ENCODE peak calls at places on chromosomes 7 and 10, in seven cellular contexts. E, G, J, P, B, W and V are unnamed samples.

GRCh38 chr10:132656283-132657126 is 118.9 kb downstream of the INPP5A start:
- DNase-seq in E (no peak), W (no peak), B (no peak), P (no peak), G (no peak), J (no peak), V (no peak)

GRCh38 chr7:68015565-68016532 is 1019.2 kb downstream of the TYW1 start:
- DNase-seq in G (no peak), P (no peak), E (no peak), B (no peak), J (no peak), W (no peak), V (no peak)

GRCh38 chr7:5237286-5237685 is 45.5 kb upstream of the SLC29A4 start:
- DNase-seq in P (peak; percentile 76), B (no peak), G (no peak), W (peak; percentile 76), J (peak; percentile 49), E (no peak), V (no peak)

GRCh38 chr10:93438796-93439253 is 43.3 kb downstream of the MYOF start:
- DNase-seq in W (peak; percentile 76), J (peak; percentile 56), B (no peak), P (peak; percentile 63), E (peak; percentile 54), G (peak; percentile 77), V (peak; percentile 75)

GRCh38 chr7:74003609-74004008 is 24.4 kb upstream of the ELN start:
- DNase-seq in G (no peak), W (no peak), J (no peak), E (no peak), P (no peak), B (no peak), V (no peak)

GRCh38 chr7:92794846-92795245 is 41.5 kb downstream of the CDK6 start:
- DNase-seq in E (no peak), J (no peak), B (peak; percentile 10), P (no peak), W (no peak), G (no peak), V (no peak)

GRCh38 chr7:199465-200249 is 7.3 kb downstream of the FAM20C start:
- DNase-seq in J (no peak), W (no peak), G (no peak), P (no peak), E (no peak), B (no peak), V (no peak)

GRCh38 chr10:54900584-54900983 is 99.6 kb upstream of the PCDH15 start:
- DNase-seq in P (no peak), J (no peak), W (no peak), G (no peak), B (no peak), E (no peak), V (no peak)

GRCh38 chr7:36014961-36015360 is 138.1 kb upstream of the EEPD1 start:
- DNase-seq in G (no peak), J (no peak), P (no peak), E (no peak), B (no peak), W (no peak), V (no peak)

GRCh38 chr7:31775511-31775910 is 88.5 kb downstream of the PPP1R17 start:
- DNase-seq in E (no peak), G (no peak), B (no peak), P (no peak), W (no peak), J (no peak), V (no peak)

GRCh38 chr10:34504534-34504933 is 310.6 kb downstream of the PARD3 start:
- DNase-seq in P (no peak), B (no peak), W (no peak), J (no peak), G (peak; percentile 26), E (peak; percentile 68), V (peak; percentile 54)

GRCh38 chr7:91630581-91631370 is 249.7 kb downstream of the MTERF1 start:
- DNase-seq in B (no peak), G (no peak), J (no peak), E (no peak), P (no peak), W (no peak), V (no peak)

GRCh38 chr7:27277628-27278027 is 35.0 kb downstream of the EVX1 start:
- DNase-seq in J (peak; percentile 66), W (no peak), E (peak; percentile 96), G (no peak), P (no peak), B (no peak), V (peak; percentile 18)

GRCh38 chr7:107592361-107593024 is 12.4 kb downstream of the BCAP29 start:
- DNase-seq in E (no peak), G (peak; percentile 23), W (no peak), J (no peak), P (no peak), B (no peak), V (no peak)

GRCh38 chr7:101567231-101567630 is 61.9 kb downstream of the MYL10 start:
- DNase-seq in W (no peak), B (no peak), E (no peak), G (no peak), J (peak; percentile 1), P (peak; percentile 38), V (no peak)

GRCh38 chr10:129887986-129888783 is 75.9 kb downstream of the EBF3 start:
- DNase-seq in J (no peak), E (no peak), P (peak; percentile 30), B (no peak), W (no peak), G (no peak), V (no peak)

GRCh38 chr10:47082055-47082784 is 171.0 kb downstream of the PTPN20 start:
- DNase-seq in B (no peak), J (no peak), G (no peak), P (peak; percentile 30), W (no peak), E (no peak), V (no peak)

GRCh38 chr7:56175784-56176183 is 59.6 kb upstream of the NUPR2 start:
- DNase-seq in G (no peak), E (no peak), J (no peak), P (no peak), W (no peak), B (no peak), V (no peak)

GRCh38 chr10:86363833-86364511 is 2.6 kb downstream of the GRID1 start:
- DNase-seq in J (no peak), B (no peak), W (peak; percentile 59), E (no peak), G (no peak), P (no peak), V (no peak)

GRCh38 chr7:151664268-151664667 is 144.6 kb upstream of the RHEB start:
- DNase-seq in P (peak; percentile 34), J (no peak), E (no peak), W (no peak), G (no peak), B (no peak), V (no peak)

GRCh38 chr7:151660141-151660540 is 140.4 kb upstream of the RHEB start:
- DNase-seq in B (no peak), J (no peak), E (no peak), P (peak; percentile 4), G (no peak), W (no peak), V (no peak)

GRCh38 chr7:151663382-151664100 is 143.8 kb upstream of the RHEB start:
- DNase-seq in J (no peak), G (no peak), B (no peak), E (no peak), P (peak; percentile 50), W (no peak), V (no peak)

GRCh38 chr7:151661556-151661955 is 141.9 kb upstream of the RHEB start:
- DNase-seq in G (no peak), J (no peak), B (no peak), P (peak; percentile 4), E (no peak), W (no peak), V (no peak)

DNA sequence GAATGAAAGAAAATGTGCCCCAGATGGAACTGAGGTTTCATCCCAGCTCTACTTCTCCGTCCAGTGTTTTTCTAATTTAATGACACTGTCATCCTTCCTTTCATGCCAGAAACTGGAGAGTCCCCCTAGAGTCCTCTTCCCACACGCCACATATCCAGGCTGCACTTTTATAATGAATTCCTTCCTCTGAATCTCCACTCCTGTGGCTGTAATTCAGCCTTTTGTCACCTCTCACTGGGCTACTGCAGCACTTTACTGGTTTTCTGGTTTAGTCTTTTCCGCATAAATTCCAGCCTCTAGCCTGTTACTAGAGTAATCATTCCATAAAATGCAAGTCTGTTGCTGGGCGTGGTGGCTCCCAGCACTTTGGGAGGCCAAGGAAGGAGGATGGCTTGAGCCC is 142.6 kb upstream of the RHEB start:
- DNase-seq in E (no peak), G (no peak), W (no peak), J (no peak), P (no peak), B (no peak), V (no peak)
- H3K4me1 ChIP-seq in E (no peaks in the 10 kb centered on the region), G (no peaks in the 10 kb centered on the region), W (peaks cover 16% of the 10 kb centered on the region), J (no peaks in the 10 kb centered on the region), P (peaks cover 14% of the 10 kb centered on the region), B (no peaks in the 10 kb centered on the region), V (peaks cover 37% of the 10 kb centered on the region)

GRCh38 chr10:101631821-101632475 is 43.8 kb downstream of the DPCD start:
- DNase-seq in W (no peak), J (no peak), B (no peak), E (no peak), P (no peak), G (no peak), V (no peak)
- H3K9me3 ChIP-seq in W (no peaks in the 10 kb centered on the region), J (no peaks in the 10 kb centered on the region), B (no peaks in the 10 kb centered on the region), E (no peaks in the 10 kb centered on the region), P (no peaks in the 10 kb centered on the region), G (no peaks in the 10 kb centered on the region), V (no peaks in the 10 kb centered on the region)

GRCh38 chr10:63711361-63711760 is 190.2 kb downstream of the REEP3 start:
- DNase-seq in J (no peak), E (peak; percentile 69), B (no peak), G (no peak), P (no peak), W (no peak), V (no peak)
- H3K4me1 ChIP-seq in J (peaks cover 43% of the 10 kb centered on the region), E (peaks cover 8% of the 10 kb centered on the region), B (peaks cover 57% of the 10 kb centered on the region), G (peaks cover 50% of the 10 kb centered on the region), P (peaks cover 48% of the 10 kb centered on the region), W (peaks cover 45% of the 10 kb centered on the region), V (peaks cover 31% of the 10 kb centered on the region)

GRCh38 chr7:80213814-80214213 is 79.2 kb downstream of the GNAI1 start:
- DNase-seq in J (no peak), P (no peak), W (no peak), G (no peak), E (peak; percentile 10), B (no peak), V (no peak)
- H3K9me3 ChIP-seq in J (no peaks in the 10 kb centered on the region), P (no peaks in the 10 kb centered on the region), W (no peaks in the 10 kb centered on the region), G (no peaks in the 10 kb centered on the region), E (no peaks in the 10 kb centered on the region), B (no peaks in the 10 kb centered on the region), V (no peaks in the 10 kb centered on the region)